ENCODE peak calls at places on chromosomes 3 and 15, in six cellular contexts. N is HCT116, T is heart left ventricle, J is left ventricle myocardium inferior, Z is psoas muscle, M is trophoblast cell. X is an unnamed sample.
A peak's percentile ranks its signal among the peaks of the same experiment; 100 is the strongest.

GRCh38 chr15:53328341-53328740 is 431.1 kb downstream of the WDR72 start:
- DNase-seq in J (no peak), Z (no peak), M (no peak), N (no peak), T (no peak), X (no peak)

GRCh38 chr3:72997421-72997961 is 880 bp downstream of the PPP4R2 start:
- DNase-seq in N (peak; percentile 29), M (peak; percentile 59), J (no peak), T (no peak), Z (no peak), X (no peak)

GRCh38 chr15:71749500-71749899 is 60.9 kb upstream of the NR2E3 start:
- DNase-seq in T (no peak), J (no peak), N (no peak), Z (no peak), M (no peak), X (no peak)

GRCh38 chr3:162130582-162130981 is 634.0 kb downstream of the OTOL1 start:
- DNase-seq in Z (no peak), N (no peak), J (no peak), T (no peak), M (no peak), X (no peak)

GRCh38 chr3:86937306-86937791 is 53.6 kb downstream of the VGLL3 start:
- DNase-seq in Z (no peak), J (peak; percentile 21), T (no peak), N (no peak), M (peak; percentile 89), X (no peak)

GRCh38 chr15:34588046-34588674 is 4.7 kb upstream of the GOLGA8B start:
- DNase-seq in T (no peak), N (peak; percentile 77), J (no peak), M (peak; percentile 73), Z (peak; percentile 30), X (peak; percentile 33)

GRCh38 chr15:32979710-32980109 is 214.8 kb downstream of the FMN1 start:
- DNase-seq in J (no peak), N (no peak), Z (no peak), M (no peak), T (no peak), X (no peak)

GRCh38 chr3:65483475-65483874 is 555.2 kb downstream of the MAGI1 start:
- DNase-seq in M (peak; percentile 4), T (peak; percentile 70), J (peak; percentile 74), Z (peak; percentile 14), N (no peak), X (no peak)

GRCh38 chr3:31654998-31655397 is 122.3 kb downstream of the STT3B start:
- DNase-seq in T (no peak), M (no peak), Z (no peak), N (no peak), J (no peak), X (no peak)

GRCh38 chr3:67733269-67733950 is 79.0 kb upstream of the SUCLG2 start:
- DNase-seq in T (no peak), M (no peak), J (no peak), N (no peak), Z (no peak), X (no peak)

GRCh38 chr3:78832785-78833204 is 935.0 kb downstream of the ROBO1 start:
- DNase-seq in M (no peak), J (no peak), N (no peak), T (no peak), Z (no peak), X (no peak)

GRCh38 chr3:105516972-105517371 is 150.3 kb downstream of the ALCAM start:
- DNase-seq in T (no peak), N (no peak), Z (no peak), M (peak; percentile 21), J (no peak), X (no peak)

GRCh38 chr3:152574461-152575079 is 260.4 kb upstream of the P2RY1 start:
- DNase-seq in T (peak; percentile 69), N (peak; percentile 38), M (peak; percentile 42), Z (peak; percentile 49), J (peak; percentile 45), X (peak; percentile 31)

GRCh38 chr3:16490062-16490641 is 23.3 kb downstream of the RFTN1 start:
- DNase-seq in M (no peak), J (no peak), Z (no peak), T (no peak), N (no peak), X (no peak)

GRCh38 chr3:62521464-62522105 is 148.2 kb upstream of the FEZF2 start:
- DNase-seq in N (no peak), M (no peak), Z (no peak), J (no peak), T (no peak), X (no peak)

GRCh38 chr3:136559896-136560295 is 192.3 kb downstream of the STAG1 start:
- DNase-seq in N (no peak), Z (no peak), J (no peak), T (no peak), M (peak; percentile 88), X (no peak)

DNA sequence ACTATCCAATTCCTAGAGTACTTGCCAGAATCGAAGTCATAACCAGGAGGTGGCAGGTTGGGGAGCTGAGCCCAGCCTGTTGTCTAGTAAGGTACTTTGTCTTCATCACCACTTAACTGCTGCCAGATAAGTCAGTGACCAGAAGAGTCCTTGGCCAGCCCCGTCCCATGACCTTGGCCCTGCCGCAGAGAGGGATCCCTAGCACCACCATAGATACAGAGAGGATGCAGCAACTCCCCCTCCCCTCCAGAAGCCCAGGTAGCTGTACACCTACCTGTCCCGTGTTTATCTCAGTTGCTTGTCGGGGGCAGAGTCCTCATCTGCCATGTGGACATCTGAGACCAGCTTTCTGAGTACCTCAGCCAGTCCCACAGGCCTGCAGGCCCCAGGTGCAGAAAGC is 153.6 kb upstream of the TP63 start:
- DNase-seq in M (no peak), J (no peak), Z (no peak), T (no peak), N (no peak), X (no peak)
- H3K9me3 ChIP-seq in M (no peaks in the 10 kb centered on the region), J (peaks cover 9% of the 10 kb centered on the region), Z (no peaks in the 10 kb centered on the region), T (no peaks in the 10 kb centered on the region), N (no peaks in the 10 kb centered on the region), X (no peaks in the 10 kb centered on the region)

DNA sequence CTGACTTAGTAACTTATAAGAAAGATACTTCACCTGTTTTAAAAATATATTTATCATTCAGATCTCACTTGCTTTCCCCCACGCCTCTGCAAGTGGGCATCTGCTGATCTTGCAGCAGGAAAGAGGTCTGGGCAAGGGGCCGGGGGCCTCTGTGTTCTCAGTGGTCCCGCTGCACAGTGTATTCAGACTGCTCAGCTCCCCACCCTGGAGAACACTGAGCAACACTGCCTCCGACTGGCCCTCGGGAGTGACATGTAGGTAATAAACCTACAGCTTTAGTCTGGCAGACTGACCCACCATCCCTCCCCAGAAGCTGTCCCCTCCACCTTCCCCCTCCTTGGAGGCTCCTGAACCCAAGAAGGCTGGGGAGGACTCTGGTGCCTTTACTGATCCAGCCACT is 43.8 kb downstream of the GABRB3 start:
- DNase-seq in J (no peak), M (no peak), Z (no peak), N (no peak), T (no peak), X (no peak)
- H3K9me3 ChIP-seq in J (peaks cover 19% of the 10 kb centered on the region), M (peaks cover 2% of the 10 kb centered on the region), Z (peaks cover 9% of the 10 kb centered on the region), N (peaks cover 9% of the 10 kb centered on the region), T (no peaks in the 10 kb centered on the region), X (no peaks in the 10 kb centered on the region)

GRCh38 chr3:115186351-115187148 is 39.5 kb upstream of the ZBTB20 start:
- DNase-seq in N (peak; percentile 3), M (no peak), Z (no peak), J (no peak), T (no peak), X (no peak)

GRCh38 chr3:115194461-115194860 is 47.4 kb upstream of the ZBTB20 start:
- DNase-seq in J (no peak), M (no peak), Z (no peak), N (no peak), T (no peak), X (no peak)

GRCh38 chr3:115187149-115187757 is 40.2 kb upstream of the ZBTB20 start:
- DNase-seq in J (no peak), T (no peak), M (no peak), Z (no peak), N (no peak), X (no peak)

GRCh38 chr3:115190747-115191146 is 43.7 kb upstream of the ZBTB20 start:
- DNase-seq in T (no peak), M (no peak), N (no peak), Z (no peak), J (no peak), X (no peak)
- H3K9me3 ChIP-seq in T (no peaks in the 10 kb centered on the region), M (no peaks in the 10 kb centered on the region), N (no peaks in the 10 kb centered on the region), Z (peaks cover 4% of the 10 kb centered on the region), J (peaks cover 19% of the 10 kb centered on the region), X (no peaks in the 10 kb centered on the region)

DNA sequence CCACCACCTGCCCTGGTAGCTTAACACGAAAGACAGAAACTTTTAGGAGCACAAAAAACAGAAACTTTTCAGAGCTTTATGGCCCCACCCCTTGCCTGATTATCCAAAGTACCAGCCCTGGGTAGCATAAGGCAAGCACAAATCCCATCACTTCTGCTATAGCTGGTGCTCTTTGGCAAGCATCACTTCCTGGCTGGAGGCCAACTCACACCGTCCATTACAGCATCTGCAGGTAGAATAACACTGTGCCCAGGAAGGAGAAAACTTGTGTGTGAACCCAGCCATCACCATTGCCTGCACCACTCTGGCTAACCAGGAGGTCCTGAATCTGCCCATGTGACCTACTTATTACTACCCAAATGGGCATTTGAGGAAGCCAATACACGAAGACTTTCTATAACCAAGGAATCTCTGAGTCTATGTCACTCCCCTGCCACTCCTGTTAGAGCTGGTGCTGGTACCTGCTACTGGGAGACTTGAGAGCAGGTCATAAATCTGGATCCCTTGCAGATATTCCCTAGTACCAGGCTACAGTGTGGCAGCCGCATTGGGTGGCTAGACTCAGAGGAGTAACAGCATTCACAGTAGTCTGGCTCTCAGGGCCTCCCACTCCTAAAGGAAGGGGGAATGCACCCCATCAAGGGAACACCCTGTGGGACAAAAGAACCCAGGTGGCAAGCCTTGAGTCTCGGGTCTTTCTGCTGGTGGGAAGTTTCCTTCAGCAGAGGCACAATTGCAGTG is 73.3 kb upstream of the AKAP13 start:
- DNase-seq in N (no peak), J (no peak), T (no peak), Z (no peak), M (peak; percentile 43), X (no peak)
- H3K9me3 ChIP-seq in N (no peaks in the 10 kb centered on the region), J (peaks cover 6% of the 10 kb centered on the region), T (no peaks in the 10 kb centered on the region), Z (no peaks in the 10 kb centered on the region), M (no peaks in the 10 kb centered on the region), X (no peaks in the 10 kb centered on the region)

DNA sequence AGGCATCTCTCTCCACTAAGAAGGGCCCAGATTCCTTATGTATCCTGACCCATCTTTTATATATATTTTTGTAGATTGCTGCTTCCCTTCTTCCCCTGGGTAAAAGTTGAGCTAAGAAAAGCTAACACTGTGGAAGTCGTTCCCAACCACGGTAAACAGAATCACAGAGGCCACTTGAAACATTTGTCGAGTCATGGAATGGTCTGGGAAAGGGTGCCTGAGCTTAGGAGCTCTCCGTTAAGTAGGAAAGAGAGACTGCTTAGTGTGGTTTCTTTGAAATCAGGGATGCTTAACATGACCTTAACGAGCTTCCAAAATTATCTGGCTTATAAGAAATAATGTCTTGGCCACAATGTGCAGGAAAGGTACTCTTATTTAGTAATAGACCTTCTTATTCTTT is 45.6 kb downstream of the ARNT2 start:
- DNase-seq in Z (no peak), T (no peak), J (no peak), N (no peak), M (no peak), X (no peak)
- H3K9me3 ChIP-seq in Z (no peaks in the 10 kb centered on the region), T (no peaks in the 10 kb centered on the region), J (no peaks in the 10 kb centered on the region), N (no peaks in the 10 kb centered on the region), M (peaks cover 4% of the 10 kb centered on the region), X (no peaks in the 10 kb centered on the region)

DNA sequence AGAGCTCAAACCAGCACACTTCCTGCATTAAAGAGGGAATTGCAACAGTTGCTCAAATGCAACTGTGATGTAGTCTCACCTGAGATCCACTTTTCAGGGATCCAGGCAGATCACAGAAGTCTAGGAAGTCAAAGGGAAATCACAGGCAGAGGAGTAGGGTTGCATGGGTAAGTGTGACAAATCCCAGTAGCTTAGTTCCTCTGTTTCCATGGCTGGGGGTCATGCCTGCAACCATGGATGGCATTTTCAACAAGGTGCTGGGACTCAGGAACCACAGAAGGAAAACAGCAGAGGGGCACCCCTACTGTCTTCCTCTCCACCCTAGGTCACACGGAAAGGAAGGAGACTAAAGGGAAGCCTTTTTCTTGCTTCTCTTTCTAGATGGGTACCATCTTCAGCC is 36.5 kb upstream of the ARNT2 start:
- DNase-seq in N (no peak), M (no peak), Z (no peak), J (no peak), T (no peak), X (no peak)
- H3K9me3 ChIP-seq in N (peaks cover 14% of the 10 kb centered on the region), M (peaks cover 9% of the 10 kb centered on the region), Z (peaks cover 26% of the 10 kb centered on the region), J (peaks cover 49% of the 10 kb centered on the region), T (peaks cover 17% of the 10 kb centered on the region), X (no peaks in the 10 kb centered on the region)

X was measured in iPS DF 6.9.